ENCODE peak calls at places on chromosomes 3 and 15, in seven cellular contexts. L is mucosa of gallbladder, X is activated gamma-delta T cell treated with Interleukin-2 at 50 U/mL for 16 hours, Y is nephron progenitor cell, P is GM23248, A is AG09309, V is MM.1S. H is an unnamed sample.

GRCh38 chr3:171306631-171307030 is 153.6 kb downstream of the TNIK start:
- DNase-seq in L (peak), X (no peak), Y (no peak), P (peak), A (peak), V (no peak), H (no peak)

GRCh38 chr15:58988011-58988785 is 735 bp downstream of the RNF111 start:
- DNase-seq in L (peak), X (peak), Y (peak), P (peak), A (no peak), V (peak), H (peak)

GRCh38 chr15:63107895-63108546 is 13.6 kb upstream of the LACTB start:
- DNase-seq in L (peak), X (no peak), Y (no peak), P (peak), A (peak), V (no peak), H (no peak)

GRCh38 chr15:68436680-68437079 is 4.7 kb upstream of the ITGA11 start:
- DNase-seq in L (no peak), X (no peak), Y (no peak), P (no peak), A (no peak), V (no peak), H (no peak)

GRCh38 chr3:113712129-113712528 is 15.7 kb upstream of the USF3 start:
- DNase-seq in L (no peak), X (no peak), Y (no peak), P (no peak), A (no peak), V (no peak), H (no peak)

GRCh38 chr3:72606005-72606800 is 242.0 kb downstream of the SHQ1 start:
- DNase-seq in L (peak), X (no peak), Y (no peak), P (no peak), A (no peak), V (no peak), H (no peak)

GRCh38 chr15:79041598-79042175 is 48.9 kb downstream of the RASGRF1 start:
- DNase-seq in L (no peak), X (no peak), Y (no peak), P (no peak), A (no peak), V (no peak), H (no peak)

GRCh38 chr3:158727499-158728377 is 4.5 kb downstream of the RARRES1 start:
- DNase-seq in L (peak), X (peak), Y (peak), P (peak), A (no peak), V (peak), H (no peak)

GRCh38 chr15:64004582-64004981 is 41.7 kb downstream of the DAPK2 start:
- DNase-seq in L (peak), X (no peak), Y (no peak), P (peak), A (no peak), V (no peak), H (no peak)

H was measured in CD8-positive, alpha-beta memory T cell.